ENCODE peak calls at places on chromosomes 1 and 21, in four cellular contexts. S is HepG2, X is K562, G is GM12878. N is an unnamed sample.

GRCh38 chr1:203051841-203052324 is 25.6 kb downstream of the PPFIA4 start:
- DNase-seq in G (no peak), X (no peak), S (no peak), N (no peak)

GRCh38 chr1:64471218-64471719 is 1.3 kb downstream of the CACHD1 start:
- DNase-seq in S (no peak), G (no peak), X (no peak), N (peak; percentile 59)

GRCh38 chr1:36874271-36875017 is 159.9 kb downstream of the GRIK3 start:
- DNase-seq in G (no peak), S (no peak), X (no peak), N (no peak)

GRCh38 chr1:21781971-21782867 is 730 bp downstream of the USP48 start:
- DNase-seq in X (peak; percentile 30), G (peak; percentile 74), S (peak; percentile 50), N (no peak)

GRCh38 chr1:31152181-31152768 is 86.8 kb upstream of the PUM1 start:
- DNase-seq in S (peak; percentile 39), X (no peak), G (no peak), N (no peak)

GRCh38 chr1:107529511-107530149 is 388.8 kb downstream of the NTNG1 start:
- DNase-seq in X (peak; percentile 57), G (peak; percentile 19), S (peak; percentile 64), N (peak; percentile 19)

GRCh38 chr1:201697174-201697573 is 131.8 kb upstream of the IPO9 start:
- DNase-seq in S (no peak), X (no peak), G (no peak), N (no peak)

GRCh38 chr1:196858811-196859210 is 29.0 kb upstream of the CFHR4 start:
- DNase-seq in G (no peak), X (no peak), S (no peak), N (no peak)

GRCh38 chr1:166083887-166084286 is 82.9 kb downstream of the FAM78B start:
- DNase-seq in X (no peak), S (no peak), G (peak; percentile 60), N (no peak)

GRCh38 chr1:204453141-204453772 is 41.3 kb downstream of the PIK3C2B start:
- DNase-seq in S (no peak), X (no peak), G (peak; percentile 84), N (no peak)

GRCh38 chr1:220528679-220529529 is 968 bp downstream of the MARK1 start:
- DNase-seq in X (no peak), S (no peak), G (no peak), N (peak; percentile 53)

GRCh38 chr1:204513117-204513716 is 3.0 kb upstream of the MDM4 start:
- DNase-seq in X (no peak), S (no peak), G (peak; percentile 88), N (no peak)

GRCh38 chr1:75035536-75035935 is 98.7 kb upstream of the LHX8 start:
- DNase-seq in X (no peak), G (no peak), S (no peak), N (no peak)

GRCh38 chr1:185996211-185996610 is 262.0 kb downstream of the HMCN1 start:
- DNase-seq in S (no peak), X (no peak), G (no peak), N (no peak)

GRCh38 chr1:233566886-233567285 is 47.0 kb upstream of the KCNK1 start:
- DNase-seq in G (no peak), X (no peak), S (no peak), N (no peak)

GRCh38 chr21:42997053-42997452 is 22.7 kb downstream of the PKNOX1 start:
- DNase-seq in G (no peak), X (no peak), S (no peak), N (no peak)

GRCh38 chr1:65178235-65178634 is 30.2 kb downstream of the AK4 start:
- DNase-seq in G (no peak), X (no peak), S (no peak), N (no peak)

GRCh38 chr1:217311766-217312165 is 319.1 kb downstream of the GPATCH2 start:
- DNase-seq in G (no peak), X (no peak), S (no peak), N (peak; percentile 31)

GRCh38 chr21:17610862-17611261 is 1.8 kb downstream of the BTG3 start:
- DNase-seq in X (no peak), S (peak; percentile 13), G (no peak), N (no peak)

GRCh38 chr1:51421961-51422360 is 91.6 kb upstream of the TTC39A start:
- DNase-seq in S (peak; percentile 33), X (peak; percentile 53), G (no peak), N (no peak)

GRCh38 chr1:97144527-97144926 is 422.9 kb downstream of the PTBP2 start:
- DNase-seq in G (no peak), X (no peak), S (no peak), N (no peak)

GRCh38 chr21:45167796-45168222 is 93.4 kb downstream of the ADARB1 start:
- DNase-seq in G (no peak), X (no peak), S (no peak), N (no peak)

GRCh38 chr1:111988743-111989453 is 570 bp downstream of the KCND3 start:
- DNase-seq in G (no peak), X (no peak), S (no peak), N (peak; percentile 57)

GRCh38 chr1:70142120-70142519 is 63.3 kb downstream of the LRRC40 start:
- DNase-seq in S (no peak), G (no peak), X (peak; percentile 12), N (no peak)

GRCh38 chr1:98090351-98090750 is 169.5 kb upstream of the DPYD start:
- DNase-seq in X (no peak), S (no peak), G (no peak), N (no peak)

GRCh38 chr1:220184503-220184902 is 87.8 kb downstream of the RAB3GAP2 start:
- DNase-seq in G (no peak), S (no peak), X (no peak), N (no peak)

GRCh38 chr1:157992031-157992568 is 1.3 kb upstream of the KIRREL1 start:
- DNase-seq in G (no peak), S (peak; percentile 13), X (peak; percentile 67), N (peak; percentile 77)

DNA sequence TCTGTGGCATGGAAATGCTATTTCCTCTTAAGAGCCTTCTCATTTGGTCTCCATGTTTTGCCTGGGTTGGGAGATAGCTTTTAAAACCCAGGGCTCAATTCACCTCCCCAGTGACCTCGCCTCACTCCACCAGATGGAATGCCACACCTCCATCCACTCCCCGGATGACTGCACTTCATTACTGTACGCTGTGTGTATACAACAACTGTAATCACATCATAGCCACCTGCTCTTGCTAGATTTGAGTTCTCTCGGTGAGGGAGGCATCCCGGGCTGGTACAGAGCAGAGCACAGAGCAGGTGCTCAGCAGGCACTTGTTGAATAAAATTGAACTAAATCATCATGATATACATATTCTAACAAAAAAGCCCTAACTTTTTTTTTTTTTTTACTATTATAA is 26.0 kb downstream of the SDE2 start:
- DNase-seq in G (no peak), X (peak; percentile 51), S (no peak), N (no peak)
- TF ChIP-seq TCF7 in G (no peak), X (no peak), S (no peak), N (no peak)

GRCh38 chr1:93972341-93972740 is 63.1 kb upstream of the GCLM start:
- DNase-seq in X (no peak), G (no peak), S (no peak), N (no peak)

GRCh38 chr1:93969887-93970286 is 60.7 kb upstream of the GCLM start:
- DNase-seq in S (no peak), X (no peak), G (no peak), N (no peak)

GRCh38 chr1:93965888-93966287 is 56.7 kb upstream of the GCLM start:
- DNase-seq in S (no peak), G (no peak), X (no peak), N (no peak)

GRCh38 chr1:93967276-93967675 is 58.0 kb upstream of the GCLM start:
- DNase-seq in S (no peak), X (no peak), G (no peak), N (no peak)

DNA sequence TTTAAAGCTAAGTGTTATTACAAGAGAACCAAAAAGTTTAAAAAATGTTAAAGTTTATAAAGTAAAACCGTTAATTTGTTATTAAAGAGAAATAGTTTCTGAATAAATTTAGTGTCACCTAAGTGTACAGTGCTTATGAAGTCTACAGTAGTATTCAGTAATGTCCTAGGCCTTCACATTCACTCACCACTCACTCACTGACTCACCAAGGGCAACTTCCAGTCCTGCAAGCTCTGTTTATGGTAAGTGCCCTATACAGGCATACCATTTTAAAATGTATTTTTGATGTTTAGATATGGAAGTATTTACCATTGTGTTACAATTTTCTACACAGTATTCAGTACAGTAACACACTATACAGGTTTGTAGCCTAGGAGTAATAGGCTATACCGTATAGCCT is 60.1 kb upstream of the GCLM start:
- DNase-seq in G (no peak), X (no peak), S (no peak), N (no peak)
- TF ChIP-seq TCF7 in G (no peak), X (no peak), S (no peak), N (no peak)

GRCh38 chr21:41964171-41964570 is 10.4 kb upstream of the C2CD2 start:
- DNase-seq in G (no peak), S (no peak), X (no peak), N (no peak)

GRCh38 chr21:41961282-41961701 is 7.5 kb upstream of the C2CD2 start:
- DNase-seq in X (no peak), S (no peak), G (no peak), N (no peak)

GRCh38 chr21:41960386-41960785 is 6.6 kb upstream of the C2CD2 start:
- DNase-seq in S (no peak), G (no peak), X (no peak), N (no peak)

GRCh38 chr21:41962425-41962966 is 8.7 kb upstream of the C2CD2 start:
- DNase-seq in X (no peak), S (no peak), G (no peak), N (no peak)

GRCh38 chr21:41961753-41962152 is 7.9 kb upstream of the C2CD2 start:
- DNase-seq in X (no peak), G (no peak), S (no peak), N (no peak)
- TF ChIP-seq TCF7 in X (no peak), G (no peak), S (no peak), N (no peak)

DNA sequence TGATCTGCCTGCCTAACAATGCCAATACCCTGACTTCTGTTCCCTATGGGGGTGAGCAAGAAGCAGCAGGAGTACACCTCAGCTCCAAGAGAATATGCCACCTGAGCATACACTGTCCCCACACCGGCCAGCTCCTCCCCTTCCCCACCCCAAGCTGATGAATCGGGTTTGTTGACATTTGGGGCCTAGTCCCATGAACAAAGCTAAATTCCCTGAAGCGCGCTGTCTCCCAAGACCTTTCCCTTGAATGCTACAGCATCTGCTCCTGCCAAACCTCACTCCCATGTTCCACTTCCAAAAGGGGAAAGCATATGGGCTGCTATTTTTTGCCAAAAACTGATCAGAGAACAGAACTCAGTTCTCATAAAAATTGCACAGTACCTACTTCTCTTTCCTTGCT is 220.4 kb upstream of the CAMK1G start:
- DNase-seq in X (no peak), S (no peak), G (no peak), N (no peak)
- TF ChIP-seq TCF7 in X (no peak), S (no peak), G (no peak), N (no peak)

DNA sequence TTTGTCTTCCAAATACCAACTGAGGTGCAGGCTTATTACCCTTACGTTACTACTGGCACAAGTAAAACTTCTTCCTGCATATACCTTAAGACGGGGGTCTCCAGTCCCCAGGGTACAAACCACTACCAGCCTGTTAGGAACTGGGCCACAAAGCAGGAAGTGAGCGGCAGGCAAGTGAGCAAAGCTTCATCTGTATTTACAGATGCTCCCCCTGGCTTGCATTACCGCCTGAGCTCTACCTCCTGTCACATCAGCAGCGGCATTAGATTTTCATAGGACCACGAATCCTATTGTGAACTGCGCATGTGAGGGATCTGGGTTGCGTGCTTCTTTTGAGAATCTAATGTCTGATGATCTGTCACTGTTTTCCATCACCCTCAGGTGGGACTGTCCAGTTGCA is 113.1 kb downstream of the SLC45A1 start:
- DNase-seq in S (no peak), G (no peak), X (no peak), N (no peak)
- TF ChIP-seq TCF7 in S (no peak), G (no peak), X (no peak), N (no peak)

GRCh38 chr1:26239936-26240335 is 5.9 kb downstream of the CEP85 start:
- DNase-seq in X (no peak), S (no peak), G (no peak), N (no peak)
- TF ChIP-seq TCF7 in X (no peak), S (no peak), G (no peak), N (no peak)